ENCODE peak calls at places on chromosomes 6 and 20, in nine cellular contexts. M, R, Y, F, U, W, D, V and Z are unnamed samples.

GRCh38 chr6:96836579-96837137 is 619 bp downstream of the GPR63 start:
- DNase-seq in R (no peak), U (no peak), Y (no peak), M (no peak), W (no peak), D (no peak), V (no peak), F (no peak), Z (no peak)

GRCh38 chr6:127367023-127367375 is 23.6 kb upstream of the ECHDC1 start:
- DNase-seq in V (no peak), F (no peak), D (no peak), M (no peak), Y (no peak), W (no peak), U (no peak), R (no peak), Z (no peak)

GRCh38 chr6:84872996-84873395 is 108.6 kb upstream of the TBX18 start:
- DNase-seq in M (no peak), V (no peak), W (no peak), D (no peak), U (no peak), Y (no peak), R (no peak), F (no peak), Z (no peak)

GRCh38 chr20:41862023-41862422 is 243.8 kb upstream of the CHD6 start:
- DNase-seq in M (no peak), R (no peak), Y (no peak), D (no peak), F (no peak), V (no peak), W (no peak), U (no peak), Z (no peak)

GRCh38 chr6:26118999-26119398 is 31.8 kb downstream of the HFE start:
- DNase-seq in M (no peak), V (peak; percentile 87), Y (no peak), D (no peak), W (no peak), F (no peak), U (no peak), R (no peak), Z (no peak)

GRCh38 chr6:43924222-43924702 is 154.3 kb downstream of the VEGFA start:
- DNase-seq in F (peak; percentile 33), V (no peak), R (no peak), W (peak; percentile 24), D (peak; percentile 65), U (no peak), M (no peak), Y (no peak), Z (no peak)

GRCh38 chr20:10447028-10447427 is 11.9 kb downstream of the SLX4IP start:
- DNase-seq in U (peak; percentile 54), W (peak; percentile 26), R (no peak), V (peak; percentile 80), F (no peak), Y (peak; percentile 31), D (peak; percentile 35), M (no peak), Z (no peak)

GRCh38 chr20:38117635-38118034 is 47.4 kb downstream of the TGM2 start:
- DNase-seq in U (no peak), Y (peak; percentile 80), D (no peak), W (no peak), R (no peak), M (no peak), V (peak; percentile 56), F (no peak), Z (no peak)

GRCh38 chr6:168535711-168536110 is 94.7 kb downstream of the SMOC2 start:
- DNase-seq in U (no peak), F (no peak), V (no peak), M (peak; percentile 75), W (no peak), Y (no peak), R (no peak), D (no peak), Z (no peak)

GRCh38 chr6:163579880-163580295 is 165.4 kb downstream of the QKI start:
- DNase-seq in F (no peak), W (no peak), D (no peak), U (no peak), Y (no peak), M (no peak), R (no peak), V (peak; percentile 46), Z (no peak)

GRCh38 chr20:41005361-41005729 is 23.3 kb upstream of the TOP1 start:
- DNase-seq in Y (no peak), F (peak; percentile 90), R (no peak), U (no peak), M (peak; percentile 78), D (no peak), W (no peak), V (peak; percentile 95), Z (no peak)

DNA sequence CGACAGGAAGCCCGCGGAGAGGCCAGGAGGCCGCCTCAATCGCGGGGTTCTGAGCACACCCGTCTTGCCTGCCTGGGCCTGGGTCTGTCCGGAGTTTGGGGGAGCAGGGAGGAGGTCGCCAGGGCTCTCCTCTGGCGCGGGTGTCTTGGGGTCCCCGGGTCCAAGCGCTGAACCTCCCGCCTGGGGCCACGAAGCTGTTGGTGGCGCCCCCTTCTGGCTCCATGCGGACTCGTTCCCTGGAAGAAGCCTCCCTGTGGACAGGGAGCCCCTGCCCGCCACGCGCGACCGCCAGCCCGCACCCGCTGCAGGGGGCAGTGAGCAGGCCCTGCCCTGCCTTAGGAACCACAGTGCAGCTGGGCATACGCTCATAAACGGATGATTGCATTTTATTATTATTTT is 44.7 kb downstream of the MCUR1 start:
- DNase-seq in U (no peak), V (no peak), Y (no peak), F (no peak), W (no peak), M (peak; percentile 78), R (no peak), D (no peak), Z (no peak)
- TF ChIP-seq CTCF in U (peak; percentile 57), V (peak; percentile 36), Y (peak; percentile 23), F (no peak), W (no peak), M (no peak), R (peak; percentile 63), D (no peak), Z (no peak)

GRCh38 chr6:53293691-53294090 is 55.1 kb downstream of the ELOVL5 start:
- DNase-seq in M (no peak), R (no peak), V (no peak), D (no peak), F (no peak), U (no peak), W (no peak), Y (no peak), Z (no peak)

GRCh38 chr6:53294095-53294494 is 54.7 kb downstream of the ELOVL5 start:
- DNase-seq in W (no peak), U (peak; percentile 54), R (no peak), M (no peak), F (no peak), D (no peak), V (no peak), Y (no peak), Z (peak; percentile 21)

GRCh38 chr6:53287336-53288225 is 61.2 kb downstream of the ELOVL5 start:
- DNase-seq in M (no peak), U (no peak), R (no peak), D (no peak), W (no peak), F (no peak), Y (no peak), V (no peak), Z (no peak)

GRCh38 chr6:53294611-53295010 is 54.1 kb downstream of the ELOVL5 start:
- DNase-seq in V (no peak), D (no peak), M (no peak), Y (no peak), U (no peak), R (no peak), W (no peak), F (no peak), Z (no peak)

DNA sequence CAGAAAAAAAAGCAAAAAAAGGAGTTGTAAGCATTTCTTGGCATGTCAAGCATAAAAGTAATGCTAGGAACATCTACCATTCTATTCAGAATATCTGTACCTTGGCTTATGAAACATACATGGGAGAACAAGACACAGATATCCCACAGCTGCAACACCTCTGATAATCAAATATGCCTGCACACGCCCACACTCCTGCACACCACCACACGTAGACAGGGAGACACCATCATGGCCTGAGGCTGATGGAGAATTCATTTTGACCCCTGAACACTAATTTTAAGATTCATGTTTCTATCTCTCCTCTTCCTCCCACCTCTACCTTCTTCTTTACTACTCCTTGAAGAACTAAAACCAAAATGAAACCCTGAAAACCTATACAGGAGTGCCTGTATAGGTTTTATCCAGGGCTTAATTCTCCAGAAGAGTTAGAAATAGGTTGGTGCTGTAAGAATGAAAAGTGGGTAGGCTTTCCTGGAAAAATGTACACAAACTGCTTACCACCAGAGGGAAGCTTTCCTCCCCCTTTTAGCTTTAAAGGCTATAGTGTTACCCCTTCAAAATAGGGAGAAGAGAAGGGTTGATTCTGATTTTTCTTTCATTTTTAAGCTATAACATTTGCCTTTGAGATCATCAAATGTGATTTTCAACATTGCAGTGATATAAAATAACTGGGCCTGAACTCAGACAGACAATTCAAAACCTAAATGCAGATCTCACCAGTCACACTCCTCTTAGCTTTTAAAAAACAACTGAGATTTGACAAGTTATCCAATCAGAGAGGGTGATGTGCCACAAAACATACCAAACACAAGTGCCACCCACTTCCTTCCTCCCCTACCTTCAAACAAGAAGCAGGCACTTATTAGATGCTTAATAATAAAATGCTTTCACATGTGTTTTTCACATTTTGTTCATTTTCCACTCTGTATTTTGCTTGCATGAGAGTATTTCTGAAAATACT is 57.9 kb downstream of the ELOVL5 start:
- DNase-seq in D (no peak), V (no peak), U (no peak), Y (no peak), W (no peak), R (no peak), F (no peak), M (no peak), Z (no peak)
- TF ChIP-seq CTCF in D (no peak), V (peak; percentile 13), U (peak; percentile 33), Y (no peak), W (peak; percentile 31), R (peak; percentile 60), F (no peak), M (no peak), Z (no peak)

GRCh38 chr6:150076196-150076893 is 7.4 kb upstream of the ULBP3 start:
- DNase-seq in D (no peak), R (no peak), U (peak; percentile 32), F (no peak), W (no peak), Y (no peak), V (no peak), M (no peak), Z (no peak)
- TF ChIP-seq CTCF in D (no peak), R (peak; percentile 52), U (peak; percentile 44), F (no peak), W (no peak), Y (no peak), V (peak; percentile 24), M (no peak), Z (peak; percentile 25)

DNA sequence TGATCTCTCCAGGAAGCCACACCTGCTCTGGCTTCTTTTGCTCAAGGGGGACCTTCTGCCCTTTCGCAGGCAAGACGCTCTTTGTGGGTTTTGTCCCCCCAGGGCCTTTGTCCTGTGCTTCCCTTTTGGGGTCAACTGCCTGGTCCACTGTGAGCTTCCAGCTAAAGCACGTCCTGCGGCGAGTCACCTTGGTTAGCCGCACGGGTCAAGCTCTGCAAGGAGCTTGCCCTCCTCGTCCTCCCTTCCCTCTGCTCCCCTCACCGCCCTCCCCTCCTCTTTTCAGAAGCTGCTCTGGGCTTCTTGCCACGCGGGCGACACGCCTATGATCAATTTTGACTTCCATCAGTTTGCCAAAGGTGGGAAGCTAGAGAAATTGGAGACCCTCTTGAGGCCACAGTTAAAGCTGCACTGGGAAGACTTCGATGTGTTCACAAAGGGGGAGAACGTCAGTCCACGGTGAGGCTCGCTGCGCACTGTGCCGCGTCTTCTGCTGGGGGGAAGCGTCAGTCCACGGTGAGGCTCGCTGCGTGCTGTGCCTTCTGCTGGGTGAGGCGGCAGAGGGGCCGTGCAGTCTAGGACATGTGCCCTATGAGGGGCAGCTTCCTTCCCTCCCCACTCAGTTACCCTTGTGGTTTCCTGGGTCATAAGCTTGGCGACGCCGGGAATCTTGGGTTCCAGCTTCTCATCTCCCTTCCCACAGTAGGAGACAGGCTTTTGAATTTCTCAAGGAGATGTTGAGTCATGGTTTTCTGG is 80.2 kb downstream of the SYNJ2 start:
- DNase-seq in D (no peak), M (no peak), F (no peak), Y (no peak), W (no peak), R (no peak), U (no peak), V (no peak), Z (no peak)
- TF ChIP-seq CTCF in D (no peak), M (no peak), F (no peak), Y (no peak), W (no peak), R (no peak), U (no peak), V (no peak), Z (no peak)